ENCODE peak calls at places on chromosomes 5 and 9, in four cellular contexts. One of them, this sample, is unnamed. For H3K4me1, the result is how much of the 10 kb centered on the place peaks cover.

GRCh38 chr5:149257875-149258705 is 13.6 kb upstream of the AFAP1L1 start:
- DNase-seq in CD8-positive, alpha-beta T cell: no peak
- DNase-seq in lower lobe of right lung: no peak
- DNase-seq in fibroblast of lung: peak
- DNase-seq in this sample: no peak

GRCh38 chr5:74632947-74633356 is 7.6 kb downstream of the ENC1 start:
- DNase-seq in CD8-positive, alpha-beta T cell: no peak
- DNase-seq in lower lobe of right lung: no peak
- DNase-seq in fibroblast of lung: peak
- DNase-seq in this sample: no peak

GRCh38 chr5:155082401-155082800 is 68.8 kb downstream of the KIF4B start:
- DNase-seq in CD8-positive, alpha-beta T cell: no peak
- DNase-seq in lower lobe of right lung: no peak
- DNase-seq in fibroblast of lung: peak
- DNase-seq in this sample: no peak

GRCh38 chr5:179230061-179230461 is 115.2 kb downstream of the ADAMTS2 start:
- DNase-seq in CD8-positive, alpha-beta T cell: no peak
- DNase-seq in lower lobe of right lung: peak
- DNase-seq in fibroblast of lung: no peak
- DNase-seq in this sample: peak

GRCh38 chr9:11045589-11045988 is 432.8 kb upstream of the PTPRD start:
- DNase-seq in CD8-positive, alpha-beta T cell: no peak
- DNase-seq in lower lobe of right lung: no peak
- DNase-seq in fibroblast of lung: no peak
- DNase-seq in this sample: no peak

GRCh38 chr5:174751154-174751990 is 27.0 kb downstream of the MSX2 start:
- DNase-seq in CD8-positive, alpha-beta T cell: no peak
- DNase-seq in lower lobe of right lung: no peak
- DNase-seq in fibroblast of lung: no peak
- DNase-seq in this sample: peak

GRCh38 chr5:18037718-18038117 is 403.5 kb downstream of the TAF11L14 start:
- DNase-seq in CD8-positive, alpha-beta T cell: no peak
- DNase-seq in lower lobe of right lung: no peak
- DNase-seq in fibroblast of lung: no peak
- DNase-seq in this sample: no peak

GRCh38 chr5:62082370-62082778 is 223.6 kb upstream of the KIF2A start:
- DNase-seq in CD8-positive, alpha-beta T cell: no peak
- DNase-seq in lower lobe of right lung: no peak
- DNase-seq in fibroblast of lung: peak
- DNase-seq in this sample: no peak

GRCh38 chr9:116174347-116174746 is 20.8 kb downstream of the PAPPA start:
- DNase-seq in CD8-positive, alpha-beta T cell: no peak
- DNase-seq in lower lobe of right lung: no peak
- DNase-seq in fibroblast of lung: peak
- DNase-seq in this sample: no peak

GRCh38 chr5:96654209-96654608 is 8.0 kb upstream of the CAST start:
- DNase-seq in CD8-positive, alpha-beta T cell: no peak
- DNase-seq in lower lobe of right lung: no peak
- DNase-seq in fibroblast of lung: no peak
- DNase-seq in this sample: no peak

GRCh38 chr5:96651047-96651446 is 11.1 kb upstream of the CAST start:
- DNase-seq in CD8-positive, alpha-beta T cell: no peak
- DNase-seq in lower lobe of right lung: no peak
- DNase-seq in fibroblast of lung: no peak
- DNase-seq in this sample: no peak

GRCh38 chr5:96652769-96653455 is 9.3 kb upstream of the CAST start:
- DNase-seq in CD8-positive, alpha-beta T cell: no peak
- DNase-seq in lower lobe of right lung: no peak
- DNase-seq in fibroblast of lung: no peak
- DNase-seq in this sample: no peak

GRCh38 chr5:96649938-96650540 is 12.1 kb upstream of the CAST start:
- DNase-seq in CD8-positive, alpha-beta T cell: no peak
- DNase-seq in lower lobe of right lung: no peak
- DNase-seq in fibroblast of lung: no peak
- DNase-seq in this sample: no peak

GRCh38 chr5:96651948-96652753 is 10.0 kb upstream of the CAST start:
- DNase-seq in CD8-positive, alpha-beta T cell: no peak
- DNase-seq in lower lobe of right lung: no peak
- DNase-seq in fibroblast of lung: no peak
- DNase-seq in this sample: no peak
- H3K4me1 ChIP-seq in CD8-positive, alpha-beta T cell: under half
- H3K4me1 ChIP-seq in lower lobe of right lung: under half
- H3K4me1 ChIP-seq in fibroblast of lung: under half
- H3K4me1 ChIP-seq in this sample: half or more

GRCh38 chr5:136516617-136517016 is 151.3 kb upstream of the TRPC7 start:
- DNase-seq in CD8-positive, alpha-beta T cell: no peak
- DNase-seq in lower lobe of right lung: no peak
- DNase-seq in fibroblast of lung: no peak
- DNase-seq in this sample: no peak

GRCh38 chr5:136518174-136518573 is 152.8 kb upstream of the TRPC7 start:
- DNase-seq in CD8-positive, alpha-beta T cell: no peak
- DNase-seq in lower lobe of right lung: no peak
- DNase-seq in fibroblast of lung: no peak
- DNase-seq in this sample: no peak

GRCh38 chr5:136517755-136518154 is 152.4 kb upstream of the TRPC7 start:
- DNase-seq in CD8-positive, alpha-beta T cell: no peak
- DNase-seq in lower lobe of right lung: no peak
- DNase-seq in fibroblast of lung: no peak
- DNase-seq in this sample: no peak

GRCh38 chr5:136521696-136522095 is 156.4 kb upstream of the TRPC7 start:
- DNase-seq in CD8-positive, alpha-beta T cell: no peak
- DNase-seq in lower lobe of right lung: no peak
- DNase-seq in fibroblast of lung: no peak
- DNase-seq in this sample: no peak

DNA sequence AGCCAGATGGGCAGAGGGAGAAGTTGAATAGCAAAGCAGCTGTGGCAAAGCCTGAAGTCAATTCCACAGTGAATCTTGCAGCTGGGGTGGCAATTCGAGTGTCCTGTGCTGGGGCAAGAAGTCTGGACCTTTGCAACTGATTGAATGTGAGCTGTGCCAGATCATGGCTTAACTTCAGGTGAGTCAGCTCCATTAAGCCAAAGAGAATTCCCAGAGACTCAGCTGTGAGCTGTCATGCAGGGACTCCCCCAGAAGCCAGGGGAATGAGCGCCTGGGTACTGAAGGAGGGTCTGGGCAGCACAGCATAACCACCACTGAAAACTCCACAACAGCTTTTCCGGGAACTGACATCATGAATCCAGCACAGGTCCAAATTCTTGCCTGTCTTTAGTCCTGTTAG is 153.5 kb upstream of the TRPC7 start:
- DNase-seq in CD8-positive, alpha-beta T cell: no peak
- DNase-seq in lower lobe of right lung: no peak
- DNase-seq in fibroblast of lung: no peak
- DNase-seq in this sample: no peak
- TF ChIP-seq CTCF in CD8-positive, alpha-beta T cell: no peak
- TF ChIP-seq CTCF in lower lobe of right lung: no peak
- TF ChIP-seq CTCF in fibroblast of lung: no peak
- TF ChIP-seq CTCF in this sample: no peak

GRCh38 chr5:118441034-118441433 is 547.3 kb downstream of the DTWD2 start:
- DNase-seq in CD8-positive, alpha-beta T cell: no peak
- DNase-seq in lower lobe of right lung: no peak
- DNase-seq in fibroblast of lung: no peak
- DNase-seq in this sample: no peak
- H3K27ac ChIP-seq in CD8-positive, alpha-beta T cell: no peak
- H3K27ac ChIP-seq in lower lobe of right lung: no peak
- H3K27ac ChIP-seq in fibroblast of lung: no peak
- H3K27ac ChIP-seq in this sample: no peak

DNA sequence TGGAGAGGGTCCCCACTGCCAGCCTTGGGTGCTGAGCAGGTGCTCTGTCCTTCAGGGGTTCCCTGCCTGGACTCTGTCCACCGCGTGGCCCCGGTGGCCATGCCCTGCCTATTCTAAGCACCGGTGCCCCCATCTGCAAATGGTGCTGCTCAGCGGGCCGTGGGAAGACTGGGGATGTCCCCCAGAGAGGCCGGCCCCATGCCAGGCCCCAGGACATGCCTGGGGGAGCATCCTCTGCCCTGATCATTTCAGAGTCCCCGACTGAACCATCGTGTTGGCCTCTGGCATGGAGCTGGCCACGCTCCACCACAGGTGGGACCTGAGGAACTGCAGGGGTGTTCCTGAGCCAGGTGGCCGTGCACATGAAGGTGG is 64.7 kb downstream of the RXRA start:
- DNase-seq in CD8-positive, alpha-beta T cell: no peak
- DNase-seq in lower lobe of right lung: no peak
- DNase-seq in fibroblast of lung: no peak
- DNase-seq in this sample: no peak
- H3K4me1 ChIP-seq in CD8-positive, alpha-beta T cell: half or more
- H3K4me1 ChIP-seq in lower lobe of right lung: half or more
- H3K4me1 ChIP-seq in fibroblast of lung: under half
- H3K4me1 ChIP-seq in this sample: half or more

DNA sequence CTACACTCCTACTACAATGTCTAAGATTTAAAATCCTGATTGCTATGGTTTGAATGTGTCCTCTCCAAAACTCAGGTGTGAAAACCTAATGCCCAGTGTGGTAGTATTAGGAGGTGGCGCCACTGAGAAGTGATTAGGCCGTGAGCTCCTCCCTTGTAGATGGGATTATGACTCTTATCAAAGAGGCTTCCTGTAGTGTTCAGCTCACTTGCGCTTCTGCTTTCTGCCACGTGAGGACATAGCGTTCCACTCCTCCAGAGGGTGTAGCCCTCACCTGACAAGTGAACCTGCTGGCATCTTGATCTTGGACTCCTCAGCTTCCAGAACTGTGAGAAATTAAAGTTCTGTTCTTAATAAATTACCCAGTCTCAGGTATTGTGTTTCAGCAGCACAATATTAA is 33.0 kb upstream of the WHRN start:
- DNase-seq in CD8-positive, alpha-beta T cell: peak
- DNase-seq in lower lobe of right lung: no peak
- DNase-seq in fibroblast of lung: no peak
- DNase-seq in this sample: no peak
- TF ChIP-seq CTCF in CD8-positive, alpha-beta T cell: no peak
- TF ChIP-seq CTCF in lower lobe of right lung: peak
- TF ChIP-seq CTCF in fibroblast of lung: no peak
- TF ChIP-seq CTCF in this sample: no peak

DNA sequence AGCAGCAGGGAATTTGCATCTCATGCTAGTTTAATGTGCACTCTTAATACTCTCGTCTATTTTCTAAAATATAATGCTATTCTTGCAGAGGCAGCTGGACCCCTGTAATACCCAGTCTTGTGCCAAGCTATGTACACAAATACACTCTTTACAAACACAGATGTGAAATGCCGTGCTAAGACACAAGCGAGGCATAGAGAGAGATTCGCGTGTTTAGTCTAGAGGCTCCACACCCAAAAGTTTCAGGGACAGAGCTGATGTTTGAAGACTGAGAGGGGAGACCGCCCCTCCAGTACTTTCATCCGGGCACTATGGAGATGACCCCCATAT is 1.2 kb downstream of the DPYSL3 start:
- DNase-seq in CD8-positive, alpha-beta T cell: no peak
- DNase-seq in lower lobe of right lung: no peak
- DNase-seq in fibroblast of lung: peak
- DNase-seq in this sample: no peak
- H3K27ac ChIP-seq in CD8-positive, alpha-beta T cell: no peak
- H3K27ac ChIP-seq in lower lobe of right lung: peak
- H3K27ac ChIP-seq in fibroblast of lung: peak
- H3K27ac ChIP-seq in this sample: peak

GRCh38 chr9:34501889-34502425 is 20.8 kb downstream of the ENHO start:
- DNase-seq in CD8-positive, alpha-beta T cell: no peak
- DNase-seq in lower lobe of right lung: peak
- DNase-seq in fibroblast of lung: peak
- DNase-seq in this sample: peak
- H3K4me1 ChIP-seq in CD8-positive, alpha-beta T cell: under half
- H3K4me1 ChIP-seq in lower lobe of right lung: under half
- H3K4me1 ChIP-seq in fibroblast of lung: under half
- H3K4me1 ChIP-seq in this sample: under half